ENCODE peak calls at places on chromosomes 13 and 19, in seven cellular contexts. One of them, this sample, is unnamed.

GRCh38 chr19:1507192-1507660 is 5.6 kb downstream of the ADAMTSL5 start:
- DNase-seq in H9: no peak
- DNase-seq in neuronal stem cell: no peak
- DNase-seq in IMR-90: no peak
- DNase-seq in mesendoderm: no peak
- DNase-seq in trophoblast cell: no peak
- DNase-seq in H1: no peak
- DNase-seq in this sample: no peak

GRCh38 chr19:45640849-45641273 is 1.7 kb upstream of the EML2 start:
- DNase-seq in H9: peak
- DNase-seq in neuronal stem cell: no peak
- DNase-seq in IMR-90: no peak
- DNase-seq in mesendoderm: no peak
- DNase-seq in trophoblast cell: no peak
- DNase-seq in H1: peak
- DNase-seq in this sample: no peak

GRCh38 chr19:49809155-49809986 is 3.7 kb downstream of the FUZ start:
- DNase-seq in H9: peak
- DNase-seq in neuronal stem cell: no peak
- DNase-seq in IMR-90: no peak
- DNase-seq in mesendoderm: peak
- DNase-seq in trophoblast cell: no peak
- DNase-seq in H1: peak
- DNase-seq in this sample: peak

GRCh38 chr13:79988573-79988972 is 352.4 kb downstream of the SPRY2 start:
- DNase-seq in H9: no peak
- DNase-seq in neuronal stem cell: no peak
- DNase-seq in IMR-90: peak
- DNase-seq in mesendoderm: no peak
- DNase-seq in trophoblast cell: peak
- DNase-seq in H1: no peak
- DNase-seq in this sample: peak

GRCh38 chr19:991174-991931 is 7.2 kb downstream of the WDR18 start:
- DNase-seq in H9: peak
- DNase-seq in neuronal stem cell: no peak
- DNase-seq in IMR-90: peak
- DNase-seq in mesendoderm: peak
- DNase-seq in trophoblast cell: peak
- DNase-seq in H1: peak
- DNase-seq in this sample: peak

GRCh38 chr13:32594339-32594738 is 8.1 kb downstream of the PDS5B start:
- DNase-seq in H9: no peak
- DNase-seq in neuronal stem cell: no peak
- DNase-seq in IMR-90: peak
- DNase-seq in mesendoderm: no peak
- DNase-seq in trophoblast cell: no peak
- DNase-seq in H1: no peak
- DNase-seq in this sample: no peak

GRCh38 chr19:18883530-18884304 is 12.2 kb downstream of the CERS1 start:
- DNase-seq in H9: peak
- DNase-seq in neuronal stem cell: no peak
- DNase-seq in IMR-90: no peak
- DNase-seq in mesendoderm: no peak
- DNase-seq in trophoblast cell: no peak
- DNase-seq in H1: no peak
- DNase-seq in this sample: no peak

GRCh38 chr13:31111136-31111535 is 50.6 kb downstream of the HSPH1 start:
- DNase-seq in H9: no peak
- DNase-seq in neuronal stem cell: no peak
- DNase-seq in IMR-90: peak
- DNase-seq in mesendoderm: no peak
- DNase-seq in trophoblast cell: no peak
- DNase-seq in H1: no peak
- DNase-seq in this sample: no peak

GRCh38 chr13:36718686-36719085 is 44.9 kb downstream of the SERTM1 start:
- DNase-seq in H9: no peak
- DNase-seq in neuronal stem cell: no peak
- DNase-seq in IMR-90: no peak
- DNase-seq in mesendoderm: no peak
- DNase-seq in trophoblast cell: no peak
- DNase-seq in H1: no peak
- DNase-seq in this sample: no peak

GRCh38 chr19:33060586-33060985 is 4.1 kb downstream of the RHPN2 start:
- DNase-seq in H9: no peak
- DNase-seq in neuronal stem cell: no peak
- DNase-seq in IMR-90: no peak
- DNase-seq in mesendoderm: no peak
- DNase-seq in trophoblast cell: no peak
- DNase-seq in H1: no peak
- DNase-seq in this sample: no peak

GRCh38 chr19:33064778-33065550 is at the start of gene RHPN2:
- DNase-seq in H9: peak
- DNase-seq in neuronal stem cell: peak
- DNase-seq in IMR-90: peak
- DNase-seq in mesendoderm: peak
- DNase-seq in trophoblast cell: peak
- DNase-seq in H1: peak
- DNase-seq in this sample: peak

GRCh38 chr19:33064117-33064777 is 441 bp downstream of the RHPN2 start:
- DNase-seq in H9: peak
- DNase-seq in neuronal stem cell: peak
- DNase-seq in IMR-90: no peak
- DNase-seq in mesendoderm: peak
- DNase-seq in trophoblast cell: no peak
- DNase-seq in H1: peak
- DNase-seq in this sample: peak

GRCh38 chr19:33062902-33063301 is 1.8 kb downstream of the RHPN2 start:
- DNase-seq in H9: no peak
- DNase-seq in neuronal stem cell: no peak
- DNase-seq in IMR-90: no peak
- DNase-seq in mesendoderm: no peak
- DNase-seq in trophoblast cell: no peak
- DNase-seq in H1: no peak
- DNase-seq in this sample: no peak

DNA sequence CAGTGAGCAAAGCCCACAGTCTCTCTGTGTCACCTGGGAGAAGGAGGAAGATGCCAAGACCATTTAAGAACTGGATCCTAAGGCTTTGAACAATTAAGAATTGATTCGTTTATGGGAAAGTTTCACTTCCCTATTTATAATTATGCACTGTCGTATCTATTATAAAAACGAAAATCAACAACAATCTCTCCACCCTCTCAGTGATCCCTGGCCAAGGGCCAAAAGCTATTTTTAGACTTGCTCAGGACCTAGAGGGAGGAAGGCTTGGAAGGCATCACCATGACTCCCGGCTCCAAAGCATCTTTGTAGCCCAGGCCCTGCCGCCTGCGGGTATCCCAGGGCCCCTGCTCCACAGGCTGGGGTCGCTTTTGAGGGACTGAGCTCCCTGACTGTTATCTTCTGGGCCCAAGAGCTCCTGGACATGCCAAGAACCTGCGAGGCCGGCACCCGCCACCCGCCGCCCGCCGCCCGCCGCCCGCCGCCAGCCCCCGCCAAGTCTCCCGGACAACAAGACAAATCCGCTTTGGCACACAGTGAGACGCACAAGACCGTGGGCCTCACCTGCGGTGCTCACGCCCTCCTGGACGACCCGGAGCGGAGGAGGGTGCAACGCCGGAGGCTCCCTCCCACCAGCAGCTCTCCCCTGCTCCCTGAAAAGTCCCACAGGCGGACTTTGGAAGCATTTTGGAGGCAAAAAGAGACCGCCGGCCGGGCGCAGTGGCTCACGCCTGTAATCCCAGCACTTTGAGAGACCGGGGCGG is 1.2 kb downstream of the RHPN2 start:
- DNase-seq in H9: peak
- DNase-seq in neuronal stem cell: peak
- DNase-seq in IMR-90: peak
- DNase-seq in mesendoderm: no peak
- DNase-seq in trophoblast cell: no peak
- DNase-seq in H1: peak
- DNase-seq in this sample: peak
- H3K18ac ChIP-seq in H9: no peak
- H3K18ac ChIP-seq in neuronal stem cell: peak
- H3K18ac ChIP-seq in IMR-90: no peak
- H3K18ac ChIP-seq in mesendoderm: peak
- H3K18ac ChIP-seq in trophoblast cell: no peak
- H3K18ac ChIP-seq in H1: peak
- H3K18ac ChIP-seq in this sample: no peak

GRCh38 chr13:75469087-75469486 is 12.9 kb downstream of the TBC1D4 start:
- DNase-seq in H9: peak
- DNase-seq in neuronal stem cell: no peak
- DNase-seq in IMR-90: no peak
- DNase-seq in mesendoderm: peak
- DNase-seq in trophoblast cell: no peak
- DNase-seq in H1: no peak
- DNase-seq in this sample: no peak

GRCh38 chr13:75470676-75471075 is 11.3 kb downstream of the TBC1D4 start:
- DNase-seq in H9: no peak
- DNase-seq in neuronal stem cell: no peak
- DNase-seq in IMR-90: no peak
- DNase-seq in mesendoderm: no peak
- DNase-seq in trophoblast cell: no peak
- DNase-seq in H1: no peak
- DNase-seq in this sample: no peak

GRCh38 chr13:75468098-75468497 is 13.9 kb downstream of the TBC1D4 start:
- DNase-seq in H9: no peak
- DNase-seq in neuronal stem cell: no peak
- DNase-seq in IMR-90: peak
- DNase-seq in mesendoderm: no peak
- DNase-seq in trophoblast cell: no peak
- DNase-seq in H1: no peak
- DNase-seq in this sample: no peak

GRCh38 chr13:75467009-75467728 is 14.8 kb downstream of the TBC1D4 start:
- DNase-seq in H9: no peak
- DNase-seq in neuronal stem cell: no peak
- DNase-seq in IMR-90: no peak
- DNase-seq in mesendoderm: no peak
- DNase-seq in trophoblast cell: no peak
- DNase-seq in H1: no peak
- DNase-seq in this sample: no peak

DNA sequence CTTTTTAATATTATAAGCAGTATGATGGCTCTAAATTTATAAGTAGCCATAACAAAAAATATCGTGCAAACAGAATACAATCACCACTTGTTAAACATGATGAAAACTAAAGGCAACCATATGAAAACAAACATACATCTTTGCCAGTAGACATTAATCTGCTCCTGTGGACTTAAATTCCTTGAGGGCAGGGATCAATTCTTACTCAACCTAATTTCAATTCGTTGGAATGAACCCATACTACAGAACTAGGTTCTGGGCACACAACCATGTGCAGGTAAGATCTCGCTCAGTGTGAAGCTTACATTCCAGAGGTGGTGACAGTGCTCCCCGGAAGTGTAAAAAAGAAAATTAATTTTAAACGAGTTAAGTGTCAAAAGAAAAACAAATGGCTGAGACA is 13.4 kb downstream of the TBC1D4 start:
- DNase-seq in H9: no peak
- DNase-seq in neuronal stem cell: no peak
- DNase-seq in IMR-90: no peak
- DNase-seq in mesendoderm: no peak
- DNase-seq in trophoblast cell: no peak
- DNase-seq in H1: no peak
- DNase-seq in this sample: no peak
- H3K9ac ChIP-seq in H9: no peak
- H3K9ac ChIP-seq in neuronal stem cell: no peak
- H3K9ac ChIP-seq in IMR-90: no peak
- H3K9ac ChIP-seq in mesendoderm: no peak
- H3K9ac ChIP-seq in trophoblast cell: no peak
- H3K9ac ChIP-seq in H1: no peak
- H3K9ac ChIP-seq in this sample: peak

DNA sequence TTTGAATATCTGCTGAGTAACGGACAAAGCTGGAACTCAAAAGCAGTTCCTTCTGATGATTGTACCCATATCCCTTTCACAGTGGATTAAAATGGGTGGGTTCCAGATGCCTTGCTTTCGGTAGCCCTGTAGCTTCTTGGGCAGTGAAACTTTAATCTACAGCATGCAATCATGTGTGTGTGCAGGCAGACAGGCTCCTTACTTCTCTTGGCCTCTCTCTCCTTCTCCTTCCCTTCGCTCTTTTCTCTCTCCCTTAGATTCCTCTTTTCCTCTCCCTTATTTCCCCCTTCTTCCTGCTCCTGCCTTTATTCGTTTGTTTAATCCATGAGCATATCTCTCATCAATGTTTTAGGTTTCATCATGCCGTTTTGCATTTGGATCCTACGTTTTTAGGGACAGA is 8.1 kb downstream of the DGKH start:
- DNase-seq in H9: no peak
- DNase-seq in neuronal stem cell: no peak
- DNase-seq in IMR-90: no peak
- DNase-seq in mesendoderm: no peak
- DNase-seq in trophoblast cell: no peak
- DNase-seq in H1: no peak
- DNase-seq in this sample: no peak
- H3K18ac ChIP-seq in H9: no peak
- H3K18ac ChIP-seq in neuronal stem cell: no peak
- H3K18ac ChIP-seq in IMR-90: no peak
- H3K18ac ChIP-seq in mesendoderm: no peak
- H3K18ac ChIP-seq in trophoblast cell: no peak
- H3K18ac ChIP-seq in H1: no peak
- H3K18ac ChIP-seq in this sample: no peak

GRCh38 chr13:20303636-20304035 is 71.5 kb upstream of the GJB6 start:
- DNase-seq in H9: no peak
- DNase-seq in neuronal stem cell: no peak
- DNase-seq in IMR-90: no peak
- DNase-seq in mesendoderm: no peak
- DNase-seq in trophoblast cell: peak
- DNase-seq in H1: no peak
- DNase-seq in this sample: peak

GRCh38 chr13:20306039-20306438 is 73.9 kb upstream of the GJB6 start:
- DNase-seq in H9: no peak
- DNase-seq in neuronal stem cell: no peak
- DNase-seq in IMR-90: no peak
- DNase-seq in mesendoderm: no peak
- DNase-seq in trophoblast cell: no peak
- DNase-seq in H1: no peak
- DNase-seq in this sample: no peak

GRCh38 chr13:20297181-20297580 is 65.1 kb upstream of the GJB6 start:
- DNase-seq in H9: no peak
- DNase-seq in neuronal stem cell: no peak
- DNase-seq in IMR-90: no peak
- DNase-seq in mesendoderm: no peak
- DNase-seq in trophoblast cell: no peak
- DNase-seq in H1: no peak
- DNase-seq in this sample: no peak

GRCh38 chr13:20305587-20305986 is 73.5 kb upstream of the GJB6 start:
- DNase-seq in H9: no peak
- DNase-seq in neuronal stem cell: no peak
- DNase-seq in IMR-90: no peak
- DNase-seq in mesendoderm: peak
- DNase-seq in trophoblast cell: no peak
- DNase-seq in H1: no peak
- DNase-seq in this sample: no peak

GRCh38 chr13:20301391-20302071 is 69.4 kb upstream of the GJB6 start:
- DNase-seq in H9: peak
- DNase-seq in neuronal stem cell: peak
- DNase-seq in IMR-90: no peak
- DNase-seq in mesendoderm: peak
- DNase-seq in trophoblast cell: no peak
- DNase-seq in H1: peak
- DNase-seq in this sample: no peak
- H3K9ac ChIP-seq in H9: no peak
- H3K9ac ChIP-seq in neuronal stem cell: no peak
- H3K9ac ChIP-seq in IMR-90: no peak
- H3K9ac ChIP-seq in mesendoderm: peak
- H3K9ac ChIP-seq in trophoblast cell: no peak
- H3K9ac ChIP-seq in H1: peak
- H3K9ac ChIP-seq in this sample: peak

GRCh38 chr19:15398501-15399233 is 19.1 kb upstream of the AKAP8 start:
- DNase-seq in H9: no peak
- DNase-seq in neuronal stem cell: no peak
- DNase-seq in IMR-90: no peak
- DNase-seq in mesendoderm: no peak
- DNase-seq in trophoblast cell: no peak
- DNase-seq in H1: no peak
- DNase-seq in this sample: no peak
- H3K18ac ChIP-seq in H9: no peak
- H3K18ac ChIP-seq in neuronal stem cell: no peak
- H3K18ac ChIP-seq in IMR-90: no peak
- H3K18ac ChIP-seq in mesendoderm: no peak
- H3K18ac ChIP-seq in trophoblast cell: no peak
- H3K18ac ChIP-seq in H1: no peak
- H3K18ac ChIP-seq in this sample: no peak

This sample was measured in mesenchymal stem cell.